ENCODE peak calls at places on chromosomes 6 and 20, in six cellular contexts. N is H9, R is IMR-90, O is neuronal stem cell, A is H1, T is trophoblast cell. H is an unnamed sample.

GRCh38 chr6:90194371-90194841 is 102.2 kb downstream of the BACH2 start:
- DNase-seq in O (no peak), N (no peak), T (no peak), R (peak; percentile 95), A (no peak), H (peak; percentile 82)

GRCh38 chr6:73985891-73986290 is 289.9 kb downstream of the CD109 start:
- DNase-seq in T (no peak), A (peak; percentile 7), N (no peak), R (no peak), O (no peak), H (no peak)

GRCh38 chr6:90121982-90122381 is 174.7 kb downstream of the BACH2 start:
- DNase-seq in A (no peak), O (no peak), R (peak; percentile 52), T (no peak), N (no peak), H (no peak)

GRCh38 chr20:33945391-33946079 is 48.2 kb upstream of the RALY start:
- DNase-seq in A (no peak), O (no peak), N (no peak), T (no peak), R (peak; percentile 93), H (peak; percentile 86)

GRCh38 chr20:58059145-58059544 is 169.3 kb downstream of the ANKRD60 start:
- DNase-seq in A (no peak), O (no peak), N (no peak), T (no peak), R (no peak), H (no peak)

GRCh38 chr6:29723666-29724588 is 693 bp downstream of the HLA-F start:
- DNase-seq in R (no peak), N (peak; percentile 80), T (no peak), A (no peak), O (no peak), H (no peak)

GRCh38 chr20:1301031-1301529 is 27.9 kb downstream of the SDCBP2 start:
- DNase-seq in N (peak; percentile 73), R (peak; percentile 75), T (no peak), A (no peak), O (no peak), H (peak; percentile 30)

GRCh38 chr6:109174911-109175310 is 79.6 kb downstream of the CEP57L1 start:
- DNase-seq in N (no peak), A (no peak), R (no peak), O (no peak), T (no peak), H (no peak)

GRCh38 chr6:3749390-3749978 is 2.0 kb downstream of the PXDC1 start:
- DNase-seq in O (no peak), N (peak; percentile 56), R (no peak), T (peak; percentile 85), A (no peak), H (no peak)

GRCh38 chr6:139985236-139985815 is 610.9 kb upstream of the CITED2 start:
- DNase-seq in O (no peak), N (no peak), R (no peak), T (no peak), A (no peak), H (no peak)

GRCh38 chr6:139982652-139983051 is 608.2 kb upstream of the CITED2 start:
- DNase-seq in A (no peak), O (no peak), R (peak; percentile 74), T (peak; percentile 15), N (peak; percentile 30), H (peak; percentile 78)

GRCh38 chr6:139983555-139984276 is 609.3 kb upstream of the CITED2 start:
- DNase-seq in A (no peak), O (no peak), R (peak; percentile 58), N (no peak), T (peak; percentile 82), H (peak; percentile 78)

GRCh38 chr6:139981810-139982550 is 607.5 kb upstream of the CITED2 start:
- DNase-seq in N (peak; percentile 30), O (peak; percentile 33), T (no peak), A (no peak), R (peak; percentile 80), H (peak; percentile 82)

DNA sequence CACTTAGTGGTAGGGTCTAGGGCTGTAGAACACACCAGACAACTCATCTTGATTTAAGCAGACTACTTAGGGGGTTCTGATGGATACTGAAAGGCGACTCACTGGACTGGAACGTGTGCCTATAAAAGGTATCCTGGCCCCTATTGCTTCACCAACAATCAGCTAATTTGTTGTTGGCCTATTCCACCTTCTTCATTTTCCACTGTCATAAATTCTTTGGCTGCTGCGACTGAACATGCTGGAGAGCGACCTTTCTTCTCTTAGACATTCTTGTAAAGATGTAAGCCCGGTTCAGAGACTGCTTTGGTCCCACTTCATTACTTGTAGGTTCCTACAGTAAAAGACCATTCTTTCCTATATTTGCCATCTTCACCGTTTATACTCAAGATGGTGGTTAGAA is 609.9 kb upstream of the CITED2 start:
- DNase-seq in R (no peak), N (no peak), T (peak; percentile 50), O (no peak), A (no peak), H (no peak)
- H2AK5ac ChIP-seq in R (peak overlapping the region; percentile 75), N (no peak overlapping the region), T (peak overlapping the region; percentile 62), O (no peak overlapping the region), A (no peak overlapping the region), H (peak overlapping the region; percentile 96)

GRCh38 chr6:46865221-46865620 is 56.5 kb downstream of the ADGRF5 start:
- DNase-seq in O (no peak), R (no peak), N (no peak), T (peak; percentile 35), A (no peak), H (no peak)
- H4K91ac ChIP-seq in O (no peak overlapping the region), R (no peak overlapping the region), N (no peak overlapping the region), T (no peak overlapping the region), A (no peak overlapping the region), H (no peak overlapping the region)

GRCh38 chr6:47718571-47718970 is 20.2 kb downstream of the ADGRF4 start:
- DNase-seq in T (no peak), O (no peak), R (no peak), N (no peak), A (no peak), H (no peak)
- H2AK5ac ChIP-seq in T (no peak overlapping the region), O (no peak overlapping the region), R (no peak overlapping the region), N (no peak overlapping the region), A (no peak overlapping the region), H (no peak overlapping the region)

GRCh38 chr20:59122377-59122932 is 41.2 kb upstream of the ZNF831 start:
- DNase-seq in A (no peak), N (no peak), T (no peak), O (no peak), R (no peak), H (no peak)
- H4K91ac ChIP-seq in A (no peak overlapping the region), N (no peak overlapping the region), T (no peak overlapping the region), O (no peak overlapping the region), R (no peak overlapping the region), H (no peak overlapping the region)

GRCh38 chr6:32570363-32570905 is 19.2 kb downstream of the HLA-DRB1 start:
- DNase-seq in O (no peak), R (no peak), T (no peak), N (no peak), A (no peak), H (no peak)
- H2AK5ac ChIP-seq in O (no peak overlapping the region), R (no peak overlapping the region), T (no peak overlapping the region), N (no peak overlapping the region), A (no peak overlapping the region), H (no peak overlapping the region)

DNA sequence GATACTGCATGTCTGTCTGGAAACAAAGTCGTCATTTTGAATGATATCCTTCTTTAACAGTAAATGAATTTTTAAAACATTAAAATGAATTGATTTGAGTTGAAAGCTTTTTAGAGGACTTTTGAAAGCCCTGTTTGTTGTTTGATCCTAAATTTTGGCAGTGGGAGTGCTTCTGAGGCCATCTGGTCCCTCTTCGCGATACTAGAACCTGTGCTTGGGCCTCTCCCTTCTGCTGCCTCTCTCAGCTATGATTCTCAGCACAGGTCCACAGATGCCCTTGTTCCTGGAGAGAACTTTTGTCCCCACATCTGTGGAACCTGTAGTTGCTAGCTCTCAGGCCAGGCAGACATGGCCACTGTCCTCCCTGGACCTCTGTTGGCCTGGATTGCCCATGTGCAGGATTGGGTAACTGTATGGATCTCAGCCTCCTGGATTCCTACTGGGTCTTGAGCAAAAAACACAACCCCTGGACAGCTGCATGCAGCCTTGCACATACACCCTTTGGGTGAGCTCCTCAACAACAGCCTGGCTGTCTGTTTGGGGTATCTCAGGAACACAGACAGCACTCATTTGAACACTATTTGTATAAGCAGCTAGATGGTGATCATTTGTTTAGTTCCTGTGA is 21.9 kb downstream of the UST start:
- DNase-seq in R (no peak), O (no peak), N (no peak), A (no peak), T (no peak), H (no peak)
- H4K91ac ChIP-seq in R (no peak overlapping the region), O (no peak overlapping the region), N (no peak overlapping the region), A (peak overlapping the region; percentile 67), T (no peak overlapping the region), H (no peak overlapping the region)

GRCh38 chr6:139425780-139426179 is 51.3 kb upstream of the CITED2 start:
- DNase-seq in R (no peak), T (no peak), N (no peak), A (no peak), O (no peak), H (no peak)
- H2AK5ac ChIP-seq in R (no peak overlapping the region), T (no peak overlapping the region), N (no peak overlapping the region), A (no peak overlapping the region), O (no peak overlapping the region), H (no peak overlapping the region)

DNA sequence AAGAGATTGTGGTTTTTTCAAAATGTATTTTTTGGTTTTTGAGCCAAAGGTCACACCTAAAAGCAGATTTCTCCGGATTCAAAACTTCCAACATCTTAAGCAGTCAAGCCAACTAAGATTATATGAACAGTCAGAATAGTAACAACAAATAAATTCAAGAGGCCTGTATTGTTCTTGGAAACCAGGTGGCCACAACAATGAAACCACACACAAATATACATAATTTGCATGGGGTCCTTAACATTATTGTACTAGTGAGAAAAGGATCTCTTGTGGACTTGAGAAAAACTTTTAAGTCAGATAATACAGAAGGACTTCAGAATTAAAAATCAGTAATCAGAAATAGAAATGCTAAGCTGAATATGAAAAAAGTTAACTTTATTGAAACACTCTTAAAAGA is 40.6 kb downstream of the NOL7 start:
- DNase-seq in N (no peak), T (no peak), O (no peak), R (no peak), A (no peak), H (no peak)
- H4K91ac ChIP-seq in N (no peak overlapping the region), T (no peak overlapping the region), O (no peak overlapping the region), R (no peak overlapping the region), A (no peak overlapping the region), H (no peak overlapping the region)

DNA sequence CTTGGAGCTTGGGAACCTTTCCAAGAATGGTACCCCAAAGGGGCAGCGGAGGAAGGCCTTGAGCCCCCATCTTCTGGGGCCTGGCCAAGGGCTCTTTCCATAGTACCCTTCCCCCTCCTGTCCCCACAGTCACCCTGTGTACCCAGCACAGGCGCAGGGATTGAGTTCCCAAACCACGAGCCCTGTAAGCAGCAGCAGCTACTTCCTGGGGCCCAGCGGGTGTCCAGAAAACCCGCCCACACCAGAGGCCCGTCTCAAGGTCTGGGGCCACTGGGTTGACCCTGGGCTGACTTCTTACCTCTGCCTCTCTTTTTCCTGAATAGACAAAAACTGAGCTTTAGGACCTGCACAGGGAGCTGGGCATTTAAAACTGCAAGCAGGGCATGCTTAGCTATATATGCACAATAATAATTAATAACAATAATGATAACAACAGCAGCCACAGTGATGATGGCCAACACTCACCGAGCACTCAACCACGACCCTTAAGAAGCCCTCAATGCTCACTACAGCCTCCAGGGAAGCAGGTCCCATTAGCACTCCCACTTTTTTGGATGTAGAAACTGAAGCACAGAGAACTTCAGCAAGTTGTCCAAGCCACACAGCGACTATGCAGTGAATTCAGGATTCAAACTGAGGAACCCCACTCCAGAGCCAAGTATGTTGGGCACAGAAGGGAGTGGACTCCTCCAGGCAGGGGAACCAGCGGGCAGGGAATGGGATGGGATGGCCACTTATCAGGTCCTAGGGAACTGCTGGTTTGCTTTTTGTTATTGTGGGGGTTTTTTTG is 14.5 kb downstream of the NOL4L start:
- DNase-seq in A (no peak), N (peak; percentile 65), T (no peak), O (no peak), R (no peak), H (no peak)
- H2AK5ac ChIP-seq in A (no peak overlapping the region), N (no peak overlapping the region), T (no peak overlapping the region), O (peak overlapping the region; percentile 2), R (no peak overlapping the region), H (peak overlapping the region; percentile 75)

H was measured in mesenchymal stem cell.